ENCODE peak calls at places on chromosomes 13 and 19, in six cellular contexts. X is cardiac muscle cell; G is endodermal cell; U is lower lobe of right lung; D is CD8-positive, alpha-beta memory T cell; C is ovary. S is an unnamed sample. For H3K36me3 and H3K4me1, the result is how much of the 10 kb centered on the place peaks cover.

GRCh38 chr19:27522223-27522622 is 1690.7 kb downstream of the UQCRFS1 start:
- DNase-seq in X (no peak), U (no peak), C (no peak), D (no peak), G (no peak), S (no peak)

GRCh38 chr19:45947926-45948325 is 25.7 kb downstream of the NOVA2 start:
- DNase-seq in D (no peak), X (no peak), C (no peak), U (no peak), G (no peak), S (no peak)

GRCh38 chr13:44160549-44161278 is 212.9 kb upstream of the SERP2 start:
- DNase-seq in C (no peak), G (no peak), U (no peak), X (no peak), D (no peak), S (no peak)

GRCh38 chr19:51366999-51367564 is 894 bp upstream of the ETFB start:
- DNase-seq in C (no peak), X (no peak), D (peak), G (no peak), U (peak), S (peak)

GRCh38 chr19:11560404-11560988 is 1.5 kb upstream of the ELOF1 start:
- DNase-seq in G (peak), U (no peak), D (peak), C (no peak), X (peak), S (no peak)

GRCh38 chr13:73366241-73366640 is 307.4 kb downstream of the KLF5 start:
- DNase-seq in U (no peak), G (no peak), X (no peak), D (no peak), C (no peak), S (no peak)

GRCh38 chr19:11198769-11199469 is 1.6 kb upstream of the KANK2 start:
- DNase-seq in X (no peak), C (no peak), G (peak), U (no peak), D (no peak), S (no peak)

GRCh38 chr13:99383946-99384345 is 76.7 kb upstream of the GPR183 start:
- DNase-seq in D (no peak), U (no peak), X (no peak), C (no peak), G (peak), S (no peak)

GRCh38 chr19:20926796-20927195 is 3.7 kb downstream of the ZNF85 start:
- DNase-seq in U (no peak), D (no peak), G (no peak), C (no peak), X (no peak), S (no peak)

GRCh38 chr13:108734676-108735075 is 105.3 kb downstream of the MYO16 start:
- DNase-seq in X (no peak), G (peak), D (no peak), U (no peak), C (no peak), S (no peak)

GRCh38 chr19:33629826-33630375 is 8.1 kb downstream of the CHST8 start:
- DNase-seq in U (no peak), X (no peak), C (no peak), D (no peak), G (no peak), S (no peak)

GRCh38 chr19:46232029-46232428 is 2.5 kb downstream of the IGFL1 start:
- DNase-seq in G (peak), X (no peak), U (peak), C (no peak), D (no peak), S (peak)

GRCh38 chr13:75841905-75842304 is 205.8 kb downstream of the LMO7 start:
- DNase-seq in D (no peak), X (no peak), U (no peak), G (no peak), C (no peak), S (no peak)

GRCh38 chr13:100394005-100394695 is 194.4 kb downstream of the GGACT start:
- DNase-seq in C (no peak), D (no peak), G (no peak), X (peak), U (no peak), S (no peak)

GRCh38 chr13:27359203-27359821 is 65.1 kb upstream of the GTF3A start:
- DNase-seq in D (peak), G (peak), U (peak), X (peak), C (peak), S (no peak)

GRCh38 chr19:45254044-45254531 is 3.0 kb downstream of the MARK4 start:
- DNase-seq in D (peak), C (no peak), G (peak), X (no peak), U (no peak), S (no peak)

GRCh38 chr19:38726761-38727301 is 17.4 kb downstream of the CAPN12 start:
- DNase-seq in U (no peak), X (no peak), G (no peak), C (no peak), D (peak), S (no peak)
- H3K27ac ChIP-seq in U (peak), X (peak), G (no peak), C (no peak), D (no peak), S (no peak)

GRCh38 chr13:48393698-48394085 is 19.2 kb downstream of the LPAR6 start:
- DNase-seq in C (no peak), G (no peak), D (no peak), U (no peak), X (no peak), S (no peak)
- H3K36me3 ChIP-seq in C (under half), G (under half), D (under half), U (under half), X (under half), S (under half)

DNA sequence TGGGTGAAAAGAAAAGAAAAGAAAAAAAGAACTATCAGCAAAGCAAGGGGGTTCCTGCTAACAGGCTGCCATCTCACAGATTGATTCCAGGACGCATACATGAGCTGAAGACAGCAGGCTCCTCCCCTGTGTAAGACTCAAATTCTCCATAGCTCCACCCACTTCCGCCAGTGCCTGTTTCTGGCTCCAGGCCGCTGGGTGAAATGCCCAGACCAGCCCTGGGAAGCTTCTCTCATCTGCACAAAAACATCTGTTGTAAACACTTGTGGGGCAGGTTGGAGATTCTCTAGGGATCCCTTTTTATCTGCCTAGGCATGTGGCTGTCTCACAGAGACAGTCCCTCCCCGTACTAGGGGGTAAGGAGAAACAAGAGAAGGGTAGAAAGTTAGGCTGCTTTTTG is 1054.4 kb upstream of the SPRY2 start:
- DNase-seq in X (peak), U (no peak), C (no peak), D (no peak), G (peak), S (no peak)
- H3K4me1 ChIP-seq in X (under half), U (under half), C (under half), D (under half), G (under half), S (under half)

GRCh38 chr13:32067149-32067961 is 35.8 kb downstream of the FRY start:
- DNase-seq in X (no peak), G (no peak), U (no peak), C (no peak), D (no peak), S (no peak)

GRCh38 chr13:32059511-32059984 is 28.0 kb downstream of the FRY start:
- DNase-seq in D (no peak), C (no peak), U (no peak), X (no peak), G (no peak), S (no peak)

GRCh38 chr13:32068255-32068654 is 36.7 kb downstream of the FRY start:
- DNase-seq in U (no peak), G (no peak), D (no peak), C (no peak), X (no peak), S (no peak)

GRCh38 chr13:32060319-32060924 is 28.8 kb downstream of the FRY start:
- DNase-seq in D (no peak), G (peak), X (peak), U (no peak), C (no peak), S (no peak)

GRCh38 chr13:32063622-32064233 is 32.2 kb downstream of the FRY start:
- DNase-seq in G (no peak), X (no peak), C (no peak), D (no peak), U (no peak), S (no peak)
- H3K27ac ChIP-seq in G (no peak), X (peak), C (no peak), D (no peak), U (no peak), S (no peak)